ENCODE peak calls at places on chromosome 22, in five cellular contexts. U is CD4-positive, alpha-beta T cell; N is MM.1S; C is right cardiac atrium; V is RWPE2. R is an unnamed sample.
A peak's percentile ranks its signal among the peaks of the same experiment; 100 is the strongest.

GRCh38 chr22:20439928-20440575 is 2.4 kb upstream of the SCARF2 start:
- DNase-seq in C (no peak), V (peak; percentile 40), U (no peak), N (no peak), R (no peak)

GRCh38 chr22:31970490-31971444 is 26.4 kb downstream of the YWHAH start:
- DNase-seq in C (peak; percentile 93), N (peak; percentile 81), V (peak; percentile 84), U (peak; percentile 87), R (peak; percentile 86)

GRCh38 chr22:45280995-45281394 is 3.8 kb upstream of the UPK3A start:
- DNase-seq in U (no peak), V (no peak), C (no peak), N (no peak), R (no peak)

GRCh38 chr22:45504703-45505341 is 2.1 kb downstream of the FBLN1 start:
- DNase-seq in U (no peak), N (no peak), V (no peak), C (peak; percentile 86), R (no peak)

GRCh38 chr22:44520695-44521094 is 22.7 kb upstream of the RTL6 start:
- DNase-seq in C (no peak), V (no peak), N (no peak), U (no peak), R (no peak)

GRCh38 chr22:38955926-38956325 is 1.5 kb upstream of the APOBEC3A start:
- DNase-seq in V (no peak), U (no peak), N (no peak), C (no peak), R (no peak)

GRCh38 chr22:38009000-38009806 is 24.8 kb upstream of the SOX10 start:
- DNase-seq in V (no peak), U (no peak), C (no peak), N (no peak), R (no peak)

GRCh38 chr22:29151316-29151715 is 54.4 kb upstream of the EMID1 start:
- DNase-seq in C (no peak), U (no peak), N (no peak), V (no peak), R (no peak)

GRCh38 chr22:42680648-42681047 is 31.5 kb upstream of the CYB5R3 start:
- DNase-seq in V (no peak), N (no peak), U (no peak), C (peak; percentile 21), R (no peak)

DNA sequence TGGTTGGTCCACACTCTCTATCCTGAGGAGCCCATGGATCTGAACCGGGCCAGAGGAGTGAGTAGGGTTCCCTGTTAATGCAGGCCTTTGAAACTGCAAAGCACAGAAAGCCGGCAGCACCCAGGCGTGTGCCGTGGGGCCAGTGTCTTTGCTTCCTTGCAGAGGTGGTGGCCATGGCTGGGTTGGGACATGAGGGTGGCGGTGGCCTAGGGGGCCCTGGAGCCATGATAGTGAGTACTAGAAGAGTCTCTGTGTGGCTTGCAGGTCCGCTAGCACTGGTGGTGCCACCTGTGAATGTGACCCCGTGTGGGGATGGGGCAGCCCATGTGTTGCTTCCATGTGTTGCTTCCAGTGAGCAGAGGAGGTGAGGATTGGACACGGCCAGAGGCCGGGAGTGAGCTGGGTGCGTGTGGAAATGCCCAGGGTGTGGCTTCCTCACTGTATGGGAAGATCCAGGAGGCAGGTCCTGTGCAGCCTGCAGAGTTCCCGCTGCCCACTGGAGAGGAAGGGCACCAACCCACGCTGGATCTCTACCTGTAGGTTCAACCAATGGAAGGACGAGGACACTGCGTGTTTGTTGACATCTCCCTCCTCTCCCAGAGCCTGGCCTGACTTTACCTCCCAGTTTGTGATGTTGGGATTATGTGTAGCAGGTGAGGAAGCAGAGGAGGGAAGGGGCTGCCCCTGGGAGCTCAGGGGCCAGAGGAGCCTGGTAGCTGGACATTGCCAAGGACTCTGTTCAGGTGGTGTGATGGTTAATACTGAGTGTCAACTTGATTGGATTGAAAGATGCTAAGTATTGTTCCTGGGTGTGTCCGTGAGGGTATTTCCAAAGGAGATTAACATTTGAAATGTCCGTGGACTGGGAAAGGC is 796.6 kb downstream of the TBC1D22A start:
- DNase-seq in V (no peak), N (no peak), C (no peak), U (no peak), R (no peak)
- H3K9me3 ChIP-seq in V (no peaks in the 10 kb centered on the region), N (no peaks in the 10 kb centered on the region), C (no peaks in the 10 kb centered on the region), U (no peaks in the 10 kb centered on the region), R (no peaks in the 10 kb centered on the region)

GRCh38 chr22:41075946-41076345 is 16.4 kb upstream of the EP300 start:
- DNase-seq in N (no peak), U (no peak), C (no peak), V (no peak), R (no peak)

GRCh38 chr22:41074941-41075710 is 17.3 kb upstream of the EP300 start:
- DNase-seq in U (no peak), V (no peak), C (no peak), N (no peak), R (no peak)

GRCh38 chr22:41076857-41077256 is 15.5 kb upstream of the EP300 start:
- DNase-seq in C (no peak), V (no peak), U (no peak), N (no peak), R (no peak)

GRCh38 chr22:41074466-41074865 is 17.9 kb upstream of the EP300 start:
- DNase-seq in U (no peak), N (no peak), C (no peak), V (no peak), R (no peak)

GRCh38 chr22:41074061-41074460 is 18.3 kb upstream of the EP300 start:
- DNase-seq in V (no peak), C (no peak), U (no peak), N (no peak), R (no peak)
- H3K9me3 ChIP-seq in V (no peaks in the 10 kb centered on the region), C (no peaks in the 10 kb centered on the region), U (no peaks in the 10 kb centered on the region), N (no peaks in the 10 kb centered on the region), R (no peaks in the 10 kb centered on the region)

GRCh38 chr22:47676685-47677084 is 914.2 kb downstream of the TBC1D22A start:
- DNase-seq in C (no peak), N (no peak), V (no peak), U (no peak), R (no peak)
- H3K9me3 ChIP-seq in C (no peaks in the 10 kb centered on the region), N (no peaks in the 10 kb centered on the region), V (peaks cover 2% of the 10 kb centered on the region), U (no peaks in the 10 kb centered on the region), R (no peaks in the 10 kb centered on the region)

DNA sequence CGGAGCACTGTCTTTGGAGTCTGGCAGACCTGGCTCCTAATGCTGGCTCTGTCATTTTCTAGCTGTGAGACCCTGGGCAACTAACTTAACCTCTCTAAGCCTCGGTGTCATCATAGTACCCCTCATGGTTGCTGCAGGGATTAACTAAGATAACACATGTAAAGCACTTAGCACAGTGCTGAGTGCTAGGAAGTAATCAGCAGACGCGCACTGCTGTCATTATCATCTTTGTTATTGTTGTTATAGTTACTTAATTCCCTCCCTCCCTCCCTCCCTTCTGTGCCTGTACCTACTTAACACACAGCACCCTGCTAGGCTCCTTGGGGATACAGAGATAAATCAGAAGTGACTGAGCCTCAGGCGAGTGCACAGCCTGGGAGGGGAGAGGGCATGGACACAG is 104.7 kb upstream of the PITPNB start:
- DNase-seq in C (no peak), N (no peak), V (no peak), U (no peak), R (no peak)
- H3K9me3 ChIP-seq in C (no peaks in the 10 kb centered on the region), N (no peaks in the 10 kb centered on the region), V (no peaks in the 10 kb centered on the region), U (no peaks in the 10 kb centered on the region), R (no peaks in the 10 kb centered on the region)

DNA sequence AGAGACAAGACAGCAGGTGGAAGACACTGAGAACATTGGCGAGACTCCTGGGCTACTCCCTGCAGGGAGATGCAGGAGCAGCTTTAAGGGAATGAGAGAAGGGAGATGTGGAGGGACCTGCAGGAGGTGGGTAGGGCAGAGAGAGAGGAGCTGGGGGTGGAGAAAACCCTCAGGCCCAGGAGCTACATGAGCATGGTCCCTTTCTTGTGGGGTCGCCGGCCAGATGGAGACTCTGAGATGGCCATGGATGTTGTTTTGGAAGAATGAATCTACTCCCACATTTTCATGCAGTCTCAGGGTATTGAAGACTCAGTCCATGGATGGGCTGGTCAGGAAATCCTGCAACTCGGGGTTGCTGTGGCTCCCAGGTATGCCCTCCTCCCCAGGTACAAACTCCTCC is 1381.9 kb downstream of the TBC1D22A start:
- DNase-seq in C (no peak), U (no peak), N (no peak), V (no peak), R (no peak)
- H3K9me3 ChIP-seq in C (no peaks in the 10 kb centered on the region), U (no peaks in the 10 kb centered on the region), N (no peaks in the 10 kb centered on the region), V (no peaks in the 10 kb centered on the region), R (no peaks in the 10 kb centered on the region)

DNA sequence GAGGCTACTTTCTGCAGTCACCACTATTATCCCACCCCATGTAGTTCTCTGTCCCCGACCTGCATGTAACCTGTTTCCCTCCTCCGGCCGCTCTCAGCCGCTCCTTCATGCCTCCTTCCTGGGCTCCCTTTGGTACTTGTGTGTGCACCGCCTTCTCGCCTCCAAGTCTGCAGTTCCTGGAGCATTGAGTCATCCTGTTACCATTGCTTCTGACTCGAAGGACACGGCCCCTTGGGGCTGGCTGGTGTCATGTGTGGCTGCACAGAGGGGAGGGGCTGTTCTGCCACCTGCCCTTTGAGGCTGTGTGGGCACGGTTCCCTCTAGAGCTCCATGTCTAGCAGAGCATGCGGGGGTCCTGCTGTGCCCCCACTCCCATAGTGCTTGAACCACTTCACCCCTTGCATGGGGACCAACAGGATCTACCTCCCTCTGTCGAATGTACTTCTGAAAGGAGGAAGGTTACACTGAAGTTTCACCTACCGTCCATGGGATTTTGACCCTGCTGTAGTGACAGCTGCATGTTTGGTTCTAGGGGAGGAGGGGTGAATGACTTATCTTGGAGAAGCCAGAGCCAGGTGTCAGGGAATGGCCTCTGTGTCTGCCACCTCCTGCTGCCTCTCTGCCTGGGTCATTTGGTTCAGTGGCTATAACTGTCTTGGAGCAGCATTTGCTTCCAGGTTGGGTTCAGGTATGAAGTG is 39.6 kb downstream of the BCR start:
- DNase-seq in U (peak; percentile 55), N (no peak), V (peak; percentile 49), C (peak; percentile 42), R (no peak)
- H3K9me3 ChIP-seq in U (no peaks in the 10 kb centered on the region), N (no peaks in the 10 kb centered on the region), V (peaks cover 15% of the 10 kb centered on the region), C (no peaks in the 10 kb centered on the region), R (no peaks in the 10 kb centered on the region)

GRCh38 chr22:49451070-49451840 is 376.4 kb downstream of the BRD1 start:
- DNase-seq in V (no peak), N (no peak), C (no peak), U (no peak), R (no peak)
- H3K9me3 ChIP-seq in V (no peaks in the 10 kb centered on the region), N (no peaks in the 10 kb centered on the region), C (no peaks in the 10 kb centered on the region), U (no peaks in the 10 kb centered on the region), R (no peaks in the 10 kb centered on the region)